ENCODE peak calls at places on chromosomes 4 and X, in nine cellular contexts. I is left ventricle myocardium inferior; A is GM12892; P is HT-29; Z is activated T-helper 1 cell treated with anti-CD3 and anti-CD28 coated beads, Interleukin-12 subunit alpha, Interleukin-12 subunit beta, Interleukin-2, Interleukin-4 antibody, amounts not matched to agents 30 ng/mL and 10 ng/mL and 1 ng/mL, durations not matched to agents 14 hours and 24 hours and 36 hours; G is Right ventricle myocardium superior; R is NT2/D1; J is posterior cingulate gyrus; H is stimulated activated naive CD8-positive, alpha-beta T cell treated with anti-CD3 and anti-CD28 coated beads, Interleukin-15, Interleukin-2, amounts not matched to agents 100 U/mL and 50 U/mL, for 24 hours. L is an unnamed sample.

GRCh38 chr4:120977435-120977997 is 55.0 kb upstream of the PRDM5 start:
- DNase-seq in I (no peak), A (no peak), P (peak; percentile 63), Z (no peak), G (no peak), R (no peak), J (no peak), H (no peak), L (no peak)

GRCh38 chrX:110044531-110045249 is 41.8 kb downstream of the TMEM164 start:
- DNase-seq in I (no peak), A (no peak), P (no peak), Z (no peak), G (no peak), R (no peak), J (no peak), H (no peak), L (no peak)

GRCh38 chr4:147901886-147902285 is 170.0 kb downstream of the ARHGAP10 start:
- DNase-seq in I (no peak), A (no peak), P (no peak), Z (no peak), G (no peak), R (no peak), J (no peak), H (no peak), L (no peak)

GRCh38 chrX:8868070-8868795 is 67.0 kb upstream of the FAM9A start:
- DNase-seq in I (no peak), A (no peak), P (no peak), Z (no peak), G (no peak), R (no peak), J (no peak), H (no peak), L (no peak)

GRCh38 chr4:124948976-124949597 is 236.6 kb upstream of the ANKRD50 start:
- DNase-seq in I (no peak), A (no peak), P (no peak), Z (no peak), G (no peak), R (no peak), J (no peak), H (no peak), L (no peak)

GRCh38 chrX:109299091-109299490 is 182.8 kb downstream of the GUCY2F start:
- DNase-seq in I (no peak), A (no peak), P (no peak), Z (no peak), G (no peak), R (peak; percentile 9), J (no peak), H (no peak), L (no peak)

GRCh38 chrX:136250191-136251041 is 784 bp downstream of the MAP7D3 start:
- DNase-seq in I (no peak), A (peak; percentile 25), P (no peak), Z (peak; percentile 14), G (no peak), R (no peak), J (no peak), H (peak; percentile 52), L (no peak)

GRCh38 chrX:40100537-40101429 is 3.0 kb upstream of the BCOR start:
- DNase-seq in I (no peak), A (no peak), P (no peak), Z (no peak), G (no peak), R (no peak), J (no peak), H (no peak), L (no peak)

GRCh38 chrX:154526901-154527675 is 11.1 kb upstream of the FAM3A start:
- DNase-seq in I (peak; percentile 78), A (peak; percentile 47), P (peak; percentile 90), Z (peak; percentile 51), G (peak; percentile 86), R (no peak), J (peak; percentile 92), H (peak; percentile 71), L (peak; percentile 33)

GRCh38 chrX:140040397-140040796 is 75.1 kb upstream of the CXorf66 start:
- DNase-seq in I (no peak), A (no peak), P (no peak), Z (no peak), G (no peak), R (no peak), J (no peak), H (no peak), L (no peak)

GRCh38 chr4:88097301-88097700 is 61.1 kb downstream of the ABCG2 start:
- DNase-seq in I (no peak), A (no peak), P (no peak), Z (no peak), G (no peak), R (no peak), J (no peak), H (no peak), L (no peak)

GRCh38 chrX:104343408-104344129 is 88.8 kb upstream of the ESX1 start:
- DNase-seq in I (no peak), A (no peak), P (peak; percentile 98), Z (peak; percentile 2), G (no peak), R (peak; percentile 58), J (no peak), H (peak; percentile 35), L (no peak)